ENCODE peak calls at places on chromosomes 4 and X, in four cellular contexts. Q, N, M and G are unnamed samples.

GRCh38 chr4:70581980-70582379 is 10.1 kb upstream of the AMBN start:
- DNase-seq in M (no peak), N (no peak), Q (no peak), G (no peak)

GRCh38 chrX:152913915-152914314 is 16.0 kb downstream of the ZNF185 start:
- DNase-seq in M (no peak), Q (no peak), N (no peak), G (no peak)

GRCh38 chr4:183504064-183504929 is 561 bp upstream of the ING2 start:
- DNase-seq in Q (peak; percentile 99), N (peak; percentile 100), M (peak; percentile 99), G (peak; percentile 87)

GRCh38 chr4:64584981-64585557 is 175.8 kb upstream of the TECRL start:
- DNase-seq in N (no peak), M (peak; percentile 68), Q (peak; percentile 64), G (no peak)

GRCh38 chrX:105823092-105823454 is 734 bp downstream of the NRK start:
- DNase-seq in Q (no peak), N (no peak), M (no peak), G (no peak)

GRCh38 chrX:15241258-15241657 is 28.6 kb downstream of the ASB9 start:
- DNase-seq in M (no peak), Q (no peak), N (no peak), G (no peak)

GRCh38 chrX:45191383-45191782 is 9.3 kb downstream of the DIPK2B start:
- DNase-seq in M (no peak), N (no peak), Q (no peak), G (no peak)

GRCh38 chr4:655735-656151 is 18.3 kb downstream of the ATP5ME start:
- DNase-seq in N (no peak), M (no peak), Q (no peak), G (no peak)

GRCh38 chr4:69991016-69991415 is 4.8 kb upstream of the STATH start:
- DNase-seq in N (no peak), Q (no peak), M (no peak), G (no peak)

GRCh38 chr4:15938182-15938581 is 358 bp downstream of the FGFBP1 start:
- DNase-seq in Q (no peak), N (peak; percentile 86), M (no peak), G (no peak)

GRCh38 chr4:156329779-156330178 is 376.1 kb upstream of the CTSO start:
- DNase-seq in M (peak; percentile 15), Q (peak; percentile 30), N (no peak), G (no peak)

GRCh38 chr4:186727977-186728519 is 4.4 kb upstream of the FAT1 start:
- DNase-seq in Q (peak; percentile 50), M (peak; percentile 36), N (peak; percentile 56), G (no peak)

GRCh38 chr4:6379787-6380745 is 92.3 kb downstream of the PPP2R2C start:
- DNase-seq in M (no peak), N (no peak), Q (no peak), G (no peak)

GRCh38 chr4:87541956-87542709 is 13.0 kb upstream of the SPARCL1 start:
- DNase-seq in N (no peak), Q (no peak), M (no peak), G (no peak)

GRCh38 chr4:183832776-183833450 is 72.2 kb upstream of the STOX2 start:
- DNase-seq in M (no peak), N (no peak), Q (no peak), G (no peak)

GRCh38 chr4:87975466-87975865 is at the start of gene SPP1:
- DNase-seq in M (peak; percentile 6), N (no peak), Q (peak; percentile 9), G (no peak)

GRCh38 chr4:87103691-87104187 is 116.7 kb downstream of the KLHL8 start:
- DNase-seq in Q (peak; percentile 83), N (no peak), M (peak; percentile 87), G (no peak)

GRCh38 chrX:38117485-38117884 is 103.2 kb downstream of the SRPX start:
- DNase-seq in N (no peak), M (peak; percentile 52), Q (peak; percentile 48), G (no peak)

GRCh38 chr4:161655148-161655547 is 508.7 kb downstream of the FSTL5 start:
- DNase-seq in Q (no peak), M (no peak), N (no peak), G (no peak)

GRCh38 chr4:88938138-88938537 is 118.8 kb downstream of the FAM13A start:
- DNase-seq in N (no peak), M (peak; percentile 87), Q (peak; percentile 90), G (no peak)

GRCh38 chrX:39815621-39816020 is 282.1 kb downstream of the BCOR start:
- DNase-seq in M (peak; percentile 11), Q (peak; percentile 13), N (no peak), G (no peak)

GRCh38 chr4:63296773-63297172 is 1112.5 kb downstream of the TECRL start:
- DNase-seq in M (no peak), Q (no peak), N (no peak), G (no peak)

GRCh38 chr4:64617813-64618212 is 208.6 kb upstream of the TECRL start:
- DNase-seq in N (no peak), Q (no peak), M (no peak), G (no peak)

GRCh38 chr4:80103615-80104014 is 30.6 kb upstream of the ANTXR2 start:
- DNase-seq in N (no peak), M (no peak), Q (no peak), G (no peak)

GRCh38 chr4:147480891-147481576 is at the start of gene EDNRA:
- DNase-seq in N (no peak), Q (peak; percentile 60), M (peak; percentile 54), G (no peak)

GRCh38 chr4:131344761-131345160 is 1804.3 kb upstream of the PCDH10 start:
- DNase-seq in N (no peak), M (no peak), Q (no peak), G (no peak)

GRCh38 chr4:40731792-40732245 is 17.9 kb upstream of the NSUN7 start:
- DNase-seq in N (peak; percentile 75), M (peak; percentile 4), Q (peak; percentile 13), G (no peak)

GRCh38 chr4:108556166-108556565 is 64.2 kb upstream of the RPL34 start:
- DNase-seq in Q (no peak), M (no peak), N (no peak), G (no peak)

GRCh38 chr4:159248383-159249178 is 145.7 kb downstream of the RAPGEF2 start:
- DNase-seq in M (peak; percentile 86), N (no peak), Q (peak; percentile 84), G (no peak)

GRCh38 chrX:132732236-132732635 is 226.2 kb downstream of the HS6ST2 start:
- DNase-seq in N (no peak), Q (no peak), M (no peak), G (no peak)

GRCh38 chrX:53421772-53422090 is 723 bp downstream of the SMC1A start:
- DNase-seq in Q (no peak), N (no peak), M (no peak), G (no peak)

GRCh38 chr4:48141048-48141447 is 7.0 kb upstream of the TXK start:
- DNase-seq in Q (peak; percentile 63), M (peak; percentile 61), N (no peak), G (no peak)

GRCh38 chrX:134171661-134172587 is 65.1 kb upstream of the CCDC160 start:
- DNase-seq in Q (peak; percentile 22), M (peak; percentile 6), N (peak; percentile 51), G (no peak)

GRCh38 chrX:14673764-14674163 is 144.4 kb downstream of the GLRA2 start:
- DNase-seq in M (peak; percentile 76), N (peak; percentile 65), Q (peak; percentile 83), G (peak; percentile 68)

GRCh38 chrX:41110801-41111625 is 25.8 kb downstream of the USP9X start:
- DNase-seq in N (no peak), M (peak; percentile 37), Q (peak; percentile 56), G (no peak)

GRCh38 chr4:57083107-57083506 is 27.1 kb downstream of the IGFBP7 start:
- DNase-seq in Q (peak; percentile 78), M (peak; percentile 88), N (no peak), G (no peak)

GRCh38 chr4:176195184-176195978 is at the start of gene SPATA4:
- DNase-seq in M (peak; percentile 95), N (peak; percentile 97), Q (peak; percentile 95), G (peak; percentile 90)

GRCh38 chrX:55210931-55211677 is 9.0 kb upstream of the PAGE5 start:
- DNase-seq in N (no peak), Q (no peak), M (no peak), G (no peak)
- H3K4me3 ChIP-seq in N (no peak overlapping the region), Q (no peak overlapping the region), M (no peak overlapping the region), G (no peak overlapping the region)

DNA sequence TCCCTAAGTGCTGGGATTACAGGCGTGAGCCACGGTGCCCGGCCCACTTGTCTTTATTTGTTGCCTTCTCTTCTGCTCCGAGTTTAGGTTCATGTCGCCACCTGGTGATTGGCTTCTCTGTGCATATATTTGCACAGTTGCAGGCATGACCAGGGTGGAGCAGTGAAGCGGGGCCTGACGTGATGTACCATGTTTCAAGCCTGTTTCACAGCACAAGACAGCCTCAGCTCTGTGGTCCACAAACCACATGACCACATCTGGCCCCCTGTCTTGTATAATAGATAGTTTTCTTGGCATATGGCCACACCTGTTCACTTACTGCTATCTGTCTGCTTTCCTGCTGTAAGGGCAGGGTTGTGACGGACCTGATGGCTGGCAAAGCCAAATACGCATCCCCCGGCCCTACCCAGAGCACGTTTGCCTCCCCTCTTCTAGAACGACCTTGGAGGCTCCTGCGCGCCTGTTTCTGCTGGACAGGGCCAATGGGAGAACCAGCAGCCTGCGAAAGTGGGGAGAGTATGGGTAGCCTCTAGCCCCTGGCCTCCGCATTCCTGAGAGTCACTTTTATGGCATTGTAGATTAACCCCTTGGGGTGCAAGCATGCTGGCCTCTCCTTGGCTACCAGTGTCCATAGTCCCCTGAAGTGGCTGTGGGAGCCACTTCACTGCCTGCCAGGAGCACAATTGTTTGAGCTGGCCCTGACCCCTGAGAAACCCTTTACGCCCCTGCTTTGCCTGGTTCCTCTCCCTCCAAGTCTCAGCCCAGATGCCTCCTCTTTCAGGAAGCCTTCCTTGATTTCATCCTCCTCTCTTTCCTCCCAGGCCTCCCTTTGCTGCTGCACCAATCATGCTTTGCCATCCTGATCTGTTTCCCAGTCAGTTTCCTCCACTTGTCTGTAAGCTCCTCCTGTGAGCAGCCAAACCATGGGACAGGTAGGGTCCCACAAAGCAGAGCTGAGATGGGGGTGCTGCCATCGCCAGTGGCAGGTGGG is 6.0 kb upstream of the SH3TC1 start:
- DNase-seq in M (peak; percentile 61), N (peak; percentile 91), Q (peak; percentile 65), G (peak; percentile 57)
- TF ChIP-seq CTCF in M (peak; percentile 37), N (peak; percentile 47), Q (no peak), G (peak; percentile 33)

GRCh38 chrX:57817302-57817701 is 93.0 kb downstream of the ZXDA start:
- DNase-seq in M (peak; percentile 4), Q (peak; percentile 2), N (no peak), G (no peak)

GRCh38 chrX:57822398-57822797 is 87.9 kb downstream of the ZXDA start:
- DNase-seq in M (no peak), Q (no peak), N (no peak), G (no peak)

GRCh38 chrX:57821703-57822375 is 88.4 kb downstream of the ZXDA start:
- DNase-seq in M (peak; percentile 71), N (peak; percentile 53), Q (peak; percentile 71), G (peak; percentile 3)
- H3K4me3 ChIP-seq in M (no peak overlapping the region), N (no peak overlapping the region), Q (no peak overlapping the region), G (no peak overlapping the region)

GRCh38 chr4:10773656-10774055 is 89.1 kb upstream of the CLNK start:
- DNase-seq in N (no peak), M (no peak), Q (no peak), G (no peak)
- TF ChIP-seq CTCF in N (no peak), M (no peak), Q (no peak), G (no peak)

DNA sequence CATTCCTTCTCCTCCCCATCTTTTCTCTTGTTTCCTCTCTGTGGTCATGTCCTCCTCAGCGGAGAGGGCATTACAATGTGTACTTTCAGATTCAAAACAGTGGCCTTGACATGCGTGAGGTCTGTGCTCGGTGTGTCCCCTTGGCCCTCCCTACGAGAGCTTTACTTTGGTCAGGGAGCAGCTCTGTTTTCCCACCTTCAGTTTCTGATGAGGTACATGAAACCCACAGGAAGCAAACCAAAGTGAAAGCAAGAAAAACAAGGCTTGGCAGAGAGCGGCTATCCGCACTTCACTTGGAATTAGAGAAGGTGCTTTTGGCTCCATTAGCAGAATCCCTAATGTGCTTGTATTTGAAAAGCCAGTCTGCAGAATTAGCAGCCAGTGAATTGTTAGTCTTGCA is 19.5 kb upstream of the BOD1L1 start:
- DNase-seq in Q (no peak), M (no peak), N (no peak), G (no peak)
- H3K4me3 ChIP-seq in Q (no peak overlapping the region), M (no peak overlapping the region), N (no peak overlapping the region), G (no peak overlapping the region)